ENCODE peak calls at places on chromosomes 13 and 19, in eight cellular contexts. J, X, Z, O, Q, G, T and C are unnamed samples.

GRCh38 chr13:98974053-98974452 is 3.8 kb downstream of the DOCK9 start:
- DNase-seq in X (no peak), Z (no peak), O (no peak), T (no peak), Q (no peak), J (no peak), G (no peak), C (peak)

GRCh38 chr13:46663216-46663615 is 110.2 kb downstream of the LRCH1 start:
- DNase-seq in Z (no peak), Q (no peak), T (no peak), J (no peak), O (no peak), G (no peak), X (no peak), C (peak)

GRCh38 chr19:39199025-39199424 is 2.3 kb downstream of the NCCRP1 start:
- DNase-seq in Q (no peak), O (no peak), T (no peak), G (no peak), J (peak), X (no peak), Z (no peak), C (no peak)

GRCh38 chr19:1503089-1503924 is 9.5 kb downstream of the ADAMTSL5 start:
- DNase-seq in X (peak), G (peak), J (peak), Z (peak), Q (no peak), O (peak), T (peak), C (peak)

GRCh38 chr19:54178581-54179261 is 5.8 kb upstream of the TMC4 start:
- DNase-seq in Q (no peak), J (peak), Z (no peak), O (peak), T (peak), G (no peak), X (no peak), C (no peak)

GRCh38 chr19:3019211-3019854 is 9.7 kb downstream of the TLE2 start:
- DNase-seq in Z (no peak), O (no peak), G (no peak), T (no peak), Q (no peak), X (no peak), J (no peak), C (no peak)

GRCh38 chr13:19618925-19619324 is 14.5 kb upstream of the MPHOSPH8 start:
- DNase-seq in X (no peak), J (peak), Q (no peak), Z (no peak), T (no peak), G (no peak), O (no peak), C (no peak)

GRCh38 chr19:50803633-50804419 is 13.6 kb downstream of the ACP4 start:
- DNase-seq in Q (no peak), X (no peak), T (peak), Z (peak), G (no peak), J (no peak), O (no peak), C (peak)

GRCh38 chr19:45117666-45118065 is 24.7 kb downstream of the PPP1R37 start:
- DNase-seq in Q (no peak), J (no peak), X (no peak), O (no peak), T (no peak), G (no peak), Z (no peak), C (no peak)

GRCh38 chr13:102231486-102231885 is 170.4 kb downstream of the FGF14 start:
- DNase-seq in X (no peak), O (no peak), T (no peak), G (no peak), Z (no peak), Q (no peak), J (no peak), C (no peak)

GRCh38 chr13:27437126-27437525 is 12.7 kb downstream of the GTF3A start:
- DNase-seq in Z (no peak), X (no peak), O (no peak), T (no peak), J (no peak), G (no peak), Q (no peak), C (no peak)

GRCh38 chr13:35140831-35141230 is 198.8 kb downstream of the NBEA start:
- DNase-seq in Z (no peak), O (no peak), T (no peak), X (no peak), G (no peak), J (no peak), Q (no peak), C (peak)